ENCODE peak calls at places on chromosomes 11 and 22, in five cellular contexts. O, N, Z, B and P are unnamed samples.

GRCh38 chr11:58742140-58742539 is 10.4 kb upstream of the GLYAT start:
- DNase-seq in N (no peak), Z (no peak), O (no peak), B (no peak), P (no peak)

GRCh38 chr11:114109206-114110090 is 49.9 kb downstream of the ZBTB16 start:
- DNase-seq in B (no peak), N (no peak), Z (no peak), O (no peak), P (no peak)

GRCh38 chr11:124793466-124794278 is 6.5 kb downstream of the MSANTD2 start:
- DNase-seq in B (peak; percentile 46), Z (no peak), O (peak; percentile 72), N (peak; percentile 37), P (no peak)

GRCh38 chr11:34749666-34750659 is 129.1 kb downstream of the EHF start:
- DNase-seq in Z (peak; percentile 83), O (no peak), N (peak; percentile 74), B (no peak), P (peak; percentile 32)

GRCh38 chr11:57499413-57499982 is 16.0 kb downstream of the SLC43A1 start:
- DNase-seq in B (no peak), O (no peak), Z (peak; percentile 100), N (peak; percentile 99), P (peak; percentile 37)

GRCh38 chr11:45902452-45903380 is 4.4 kb downstream of the FREY1 start:
- DNase-seq in O (no peak), N (no peak), Z (no peak), B (no peak), P (no peak)

GRCh38 chr22:38982008-38982927 is at the start of gene APOBEC3B:
- DNase-seq in Z (peak; percentile 86), B (peak; percentile 69), N (peak; percentile 91), O (peak; percentile 47), P (peak; percentile 42)

GRCh38 chr22:46290121-46290842 is 6.4 kb upstream of the GTSE1 start:
- DNase-seq in Z (no peak), B (no peak), N (no peak), O (no peak), P (no peak)

GRCh38 chr22:35708453-35708852 is 9.2 kb upstream of the APOL5 start:
- DNase-seq in N (no peak), O (no peak), B (no peak), Z (no peak), P (no peak)

GRCh38 chr11:2122222-2122906 is 16.8 kb downstream of the IGF2 start:
- DNase-seq in B (no peak), Z (no peak), N (no peak), O (no peak), P (no peak)

GRCh38 chr11:27317751-27318150 is 45.3 kb downstream of the CCDC34 start:
- DNase-seq in N (peak; percentile 23), B (no peak), Z (no peak), O (no peak), P (no peak)

GRCh38 chr11:99739464-99740089 is 718.8 kb downstream of the CNTN5 start:
- DNase-seq in O (peak; percentile 10), B (no peak), N (peak; percentile 34), Z (no peak), P (no peak)

GRCh38 chr11:113991718-113992458 is 17.0 kb downstream of the HTR3A start:
- DNase-seq in N (no peak), B (no peak), Z (no peak), O (no peak), P (no peak)

GRCh38 chr22:43228330-43228729 is 41.4 kb upstream of the TTLL12 start:
- DNase-seq in O (peak; percentile 36), B (no peak), Z (no peak), N (peak; percentile 11), P (no peak)

GRCh38 chr11:25441432-25441831 is 890.5 kb upstream of the ANO3 start:
- DNase-seq in O (no peak), Z (no peak), N (no peak), B (no peak), P (no peak)

GRCh38 chr11:31987118-31988005 is 103.5 kb upstream of the RCN1 start:
- DNase-seq in N (no peak), B (no peak), Z (no peak), O (no peak), P (no peak)

GRCh38 chr22:22810018-22810427 is 77.6 kb upstream of the IGLL5 start:
- DNase-seq in B (peak; percentile 76), Z (peak; percentile 74), O (peak; percentile 77), N (no peak), P (peak; percentile 38)

GRCh38 chr11:22244986-22245592 is 52.2 kb downstream of the ANO5 start:
- DNase-seq in B (peak; percentile 13), Z (peak; percentile 43), O (peak; percentile 44), N (peak; percentile 3), P (peak; percentile 1)

GRCh38 chr22:50306753-50307749 is at the start of gene PLXNB2:
- DNase-seq in O (no peak), N (no peak), Z (peak; percentile 82), B (no peak), P (peak; percentile 69)

GRCh38 chr11:30635401-30635989 is 49.3 kb upstream of the MPPED2 start:
- DNase-seq in Z (no peak), O (no peak), N (no peak), B (no peak), P (peak; percentile 60)

GRCh38 chr11:94283678-94284077 is 20.7 kb upstream of the IZUMO1R start:
- DNase-seq in N (no peak), B (no peak), Z (no peak), O (no peak), P (no peak)

GRCh38 chr11:119258180-119258579 is 52.0 kb downstream of the CBL start:
- DNase-seq in O (peak; percentile 29), N (no peak), B (peak; percentile 27), Z (no peak), P (no peak)
- H3K27ac ChIP-seq in O (peak overlapping the region; percentile 64), N (no peak overlapping the region), B (no peak overlapping the region), Z (no peak overlapping the region), P (no peak overlapping the region)

DNA sequence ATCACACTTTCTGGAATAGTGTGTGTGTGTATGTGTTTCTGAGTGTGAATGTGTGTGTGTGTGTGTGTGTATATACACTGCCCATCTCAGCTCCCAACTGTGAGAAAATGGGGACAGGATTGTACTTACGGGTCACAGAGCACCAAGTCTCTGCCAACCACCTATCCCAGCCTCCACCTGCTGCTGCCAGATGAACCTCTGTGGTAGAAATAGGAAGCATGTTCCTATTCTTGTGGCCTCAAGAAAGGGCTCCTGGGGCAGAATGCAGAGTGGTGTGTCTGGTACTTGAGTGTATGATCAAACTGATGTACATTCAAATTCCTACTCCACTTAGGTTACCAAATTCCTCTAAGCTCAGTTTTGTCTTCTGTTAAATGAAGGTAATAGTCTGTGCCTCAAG is 14.6 kb downstream of the UBASH3B start:
- DNase-seq in B (no peak), Z (no peak), O (no peak), N (no peak), P (no peak)
- H3K27ac ChIP-seq in B (no peak overlapping the region), Z (no peak overlapping the region), O (peak overlapping the region; percentile 93), N (no peak overlapping the region), P (no peak overlapping the region)

DNA sequence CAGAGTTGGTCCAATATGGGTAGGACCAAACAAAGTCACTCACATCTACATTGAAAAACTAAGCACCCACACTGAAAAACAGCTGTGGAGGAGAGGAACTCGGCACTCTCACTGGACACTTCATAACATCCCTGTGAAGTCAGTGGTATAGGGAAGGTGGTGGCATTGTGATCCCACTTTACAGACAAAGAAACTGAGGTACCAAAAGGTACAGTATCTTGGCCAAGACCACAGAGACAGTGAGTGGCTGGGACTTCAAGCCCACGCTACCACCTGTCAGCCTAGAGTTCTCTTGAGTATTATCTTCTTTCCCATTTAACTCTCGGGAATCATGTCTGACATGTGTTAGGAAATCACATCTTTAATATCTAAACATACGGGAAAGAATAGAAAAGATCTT is 61.9 kb downstream of the SYN3 start:
- DNase-seq in Z (no peak), N (no peak), O (no peak), B (no peak), P (no peak)
- H3K27ac ChIP-seq in Z (no peak overlapping the region), N (peak overlapping the region; percentile 95), O (no peak overlapping the region), B (no peak overlapping the region), P (no peak overlapping the region)

DNA sequence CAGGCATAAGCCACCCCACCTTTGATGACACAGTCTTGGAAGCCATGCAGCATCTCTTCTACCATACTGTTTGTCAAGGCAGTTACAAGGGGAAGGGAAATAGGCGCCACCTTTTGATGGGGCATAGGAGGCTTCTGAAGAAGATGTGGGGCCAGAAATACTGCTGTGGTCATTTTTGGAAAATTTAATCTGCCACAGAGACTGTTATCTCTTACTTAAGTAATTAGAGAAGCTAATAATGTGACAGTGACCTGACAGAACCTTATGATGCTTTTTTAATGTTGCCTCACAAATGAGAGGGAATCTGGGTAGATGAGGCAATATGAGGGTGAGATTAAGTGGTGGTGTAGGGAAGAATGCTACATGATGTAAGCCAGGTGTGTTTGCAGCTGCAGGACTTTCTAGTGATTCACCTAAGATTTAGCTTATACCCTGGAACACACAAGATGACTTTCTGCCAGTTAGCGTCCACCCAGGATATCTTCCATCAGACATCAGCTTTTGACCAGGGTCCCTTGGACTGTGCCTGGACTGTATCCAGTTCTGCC is 34.3 kb upstream of the ADORA2A start:
- DNase-seq in N (no peak), B (no peak), O (no peak), Z (no peak), P (no peak)
- H3K27ac ChIP-seq in N (no peak overlapping the region), B (no peak overlapping the region), O (no peak overlapping the region), Z (no peak overlapping the region), P (no peak overlapping the region)

DNA sequence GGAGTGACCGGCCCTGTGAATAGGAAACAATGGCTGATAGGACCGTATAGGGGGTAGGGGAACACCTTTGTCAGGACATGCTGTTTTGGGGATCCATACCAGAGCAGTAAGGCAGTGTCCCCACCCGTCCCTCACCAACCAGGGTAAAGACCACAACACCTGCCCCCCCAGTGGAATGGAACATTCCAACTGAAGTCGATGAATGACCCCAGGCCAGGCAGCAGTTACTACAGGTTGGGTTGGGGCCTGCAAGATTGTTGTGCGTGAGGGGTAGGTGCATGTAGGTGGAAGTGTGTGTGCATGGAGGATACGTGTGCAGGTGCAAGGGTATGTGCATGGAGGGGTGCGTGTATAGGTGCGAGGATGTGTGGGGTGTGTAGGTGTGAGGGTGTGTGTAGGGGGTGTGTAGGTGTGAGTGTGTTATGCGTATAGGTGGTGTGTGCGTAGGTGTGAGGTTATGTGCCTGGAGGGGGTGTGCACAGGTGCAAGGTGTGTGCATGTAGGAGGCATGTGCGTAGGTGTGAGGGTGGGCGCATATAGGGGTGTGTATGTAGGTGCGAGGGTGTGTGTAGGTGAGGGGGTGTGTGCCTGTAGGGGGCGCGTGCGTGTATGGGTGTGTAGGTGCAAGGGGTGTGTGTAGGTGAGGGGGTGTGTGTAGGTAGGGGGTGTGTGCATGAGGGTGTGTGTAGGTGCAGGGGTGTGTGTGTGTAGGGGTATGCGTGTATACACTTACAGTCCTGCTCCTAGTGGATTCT is 32.9 kb downstream of the PISD start:
- DNase-seq in B (no peak), Z (no peak), O (no peak), N (no peak), P (no peak)
- H3K27ac ChIP-seq in B (peak overlapping the region; percentile 86), Z (no peak overlapping the region), O (peak overlapping the region; percentile 93), N (peak overlapping the region; percentile 76), P (no peak overlapping the region)

DNA sequence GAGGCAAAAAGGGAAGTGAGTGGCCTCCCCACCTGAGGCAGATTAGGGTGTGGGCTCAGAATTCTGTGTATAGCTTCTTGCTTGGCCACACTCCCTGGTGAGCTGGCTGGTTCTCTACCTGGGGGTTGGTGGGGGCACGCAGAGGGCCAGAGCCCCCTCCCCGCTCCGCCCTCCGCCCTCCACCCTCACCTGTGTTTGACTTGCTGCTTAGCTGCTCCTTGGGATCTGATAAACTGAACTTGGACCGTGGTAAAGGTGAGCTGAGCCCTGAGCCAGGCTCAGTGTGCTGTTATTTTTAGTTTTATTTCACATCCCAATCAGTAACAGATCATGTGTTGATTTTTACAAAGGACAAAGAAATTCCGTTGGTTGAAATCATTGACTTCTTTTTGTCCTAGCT is 1.9 kb downstream of the OVOL1 start:
- DNase-seq in B (no peak), N (no peak), Z (no peak), O (no peak), P (no peak)
- H3K27ac ChIP-seq in B (no peak overlapping the region), N (no peak overlapping the region), Z (no peak overlapping the region), O (no peak overlapping the region), P (no peak overlapping the region)